ENCODE peak calls at places on chromosome 14, in ten cellular contexts. J is CD4-positive, alpha-beta T cell; F is Peyer's patch; E is fibroblast of lung; R is lung; W is astrocyte; A is heart right ventricle; C is heart left ventricle; U is upper lobe of right lung; M is tibial artery. Y is an unnamed sample.

GRCh38 chr14:63727231-63727735 is 582 bp downstream of the SGPP1 start:
- DNase-seq in J (peak), F (peak), E (peak), R (peak), W (peak), A (peak), C (peak), U (peak), M (peak), Y (no peak)

GRCh38 chr14:53951661-53952265 is 4.9 kb downstream of the BMP4 start:
- DNase-seq in J (no peak), F (no peak), E (no peak), R (no peak), W (no peak), A (no peak), C (no peak), U (no peak), M (no peak), Y (no peak)

GRCh38 chr14:59343585-59343984 is 121.6 kb downstream of the GPR135 start:
- DNase-seq in J (no peak), F (no peak), E (no peak), R (no peak), W (no peak), A (peak), C (peak), U (no peak), M (no peak), Y (no peak)

GRCh38 chr14:94593376-94593748 is 12.1 kb downstream of the SERPINA5 start:
- DNase-seq in J (no peak), F (no peak), E (no peak), R (no peak), W (no peak), A (no peak), C (no peak), U (no peak), M (no peak), Y (no peak)

GRCh38 chr14:77014004-77014604 is 14.4 kb downstream of the IRF2BPL start:
- DNase-seq in J (no peak), F (no peak), E (peak), R (no peak), W (peak), A (peak), C (peak), U (no peak), M (no peak), Y (no peak)

GRCh38 chr14:49992901-49993335 is 100.0 kb downstream of the ARF6 start:
- DNase-seq in J (no peak), F (no peak), E (peak), R (no peak), W (peak), A (peak), C (peak), U (no peak), M (no peak), Y (no peak)

GRCh38 chr14:99570542-99571302 is 33.3 kb downstream of the CCDC85C start:
- DNase-seq in J (no peak), F (no peak), E (no peak), R (no peak), W (no peak), A (no peak), C (no peak), U (no peak), M (no peak), Y (no peak)

GRCh38 chr14:60327447-60328331 is 78.7 kb downstream of the PPM1A start:
- DNase-seq in J (peak), F (peak), E (peak), R (no peak), W (peak), A (peak), C (peak), U (peak), M (no peak), Y (no peak)

GRCh38 chr14:96575233-96575632 is 73.1 kb downstream of the PAPOLA start:
- DNase-seq in J (no peak), F (no peak), E (no peak), R (no peak), W (no peak), A (no peak), C (no peak), U (no peak), M (no peak), Y (no peak)

GRCh38 chr14:74500417-74501134 is 7.0 kb downstream of the ISCA2 start:
- DNase-seq in J (no peak), F (no peak), E (no peak), R (no peak), W (no peak), A (no peak), C (no peak), U (no peak), M (no peak), Y (no peak)

GRCh38 chr14:77593501-77593911 is 22.9 kb downstream of the SPTLC2 start:
- DNase-seq in J (no peak), F (no peak), E (peak), R (no peak), W (peak), A (no peak), C (no peak), U (no peak), M (no peak), Y (no peak)

GRCh38 chr14:76976623-76977005 is 51.9 kb downstream of the IRF2BPL start:
- DNase-seq in J (no peak), F (no peak), E (no peak), R (no peak), W (no peak), A (no peak), C (no peak), U (no peak), M (no peak), Y (no peak)

GRCh38 chr14:61280092-61280525 is 1.0 kb downstream of the TMEM30B start:
- DNase-seq in J (peak), F (peak), E (no peak), R (no peak), W (no peak), A (no peak), C (no peak), U (peak), M (peak), Y (peak)

DNA sequence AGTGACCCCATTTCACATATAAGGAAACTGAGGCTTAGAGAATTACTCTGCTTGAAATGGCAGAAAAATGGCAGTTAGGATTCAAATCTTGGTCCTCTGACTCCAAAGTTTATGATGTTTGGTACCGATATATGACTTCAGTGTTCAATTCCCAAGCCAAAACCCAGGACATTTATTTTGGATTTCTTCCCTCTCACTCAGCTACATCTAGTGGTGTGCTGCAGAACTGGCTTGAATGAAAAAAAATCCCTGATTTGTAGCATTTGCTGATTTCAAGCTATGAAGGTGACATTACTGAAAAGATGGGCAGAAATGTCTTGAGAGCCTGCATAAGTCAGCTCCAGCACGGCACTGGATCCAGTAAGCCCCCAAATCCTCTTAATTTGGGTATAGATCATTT is 106.4 kb downstream of the EFCAB11 start:
- DNase-seq in J (no peak), F (no peak), E (peak), R (no peak), W (no peak), A (no peak), C (no peak), U (no peak), M (no peak), Y (no peak)
- TF ChIP-seq CTCF in J (no peak), F (no peak), E (peak), R (no peak), W (peak), A (no peak), C (no peak), U (peak), M (peak), Y (no peak)

GRCh38 chr14:55845963-55846851 is 266.2 kb downstream of the KTN1 start:
- DNase-seq in J (no peak), F (no peak), E (peak), R (no peak), W (no peak), A (no peak), C (no peak), U (no peak), M (no peak), Y (no peak)
- H3K27ac ChIP-seq in J (no peak), F (no peak), E (no peak), R (peak), W (no peak), A (peak), C (no peak), U (no peak), M (no peak), Y (no peak)

DNA sequence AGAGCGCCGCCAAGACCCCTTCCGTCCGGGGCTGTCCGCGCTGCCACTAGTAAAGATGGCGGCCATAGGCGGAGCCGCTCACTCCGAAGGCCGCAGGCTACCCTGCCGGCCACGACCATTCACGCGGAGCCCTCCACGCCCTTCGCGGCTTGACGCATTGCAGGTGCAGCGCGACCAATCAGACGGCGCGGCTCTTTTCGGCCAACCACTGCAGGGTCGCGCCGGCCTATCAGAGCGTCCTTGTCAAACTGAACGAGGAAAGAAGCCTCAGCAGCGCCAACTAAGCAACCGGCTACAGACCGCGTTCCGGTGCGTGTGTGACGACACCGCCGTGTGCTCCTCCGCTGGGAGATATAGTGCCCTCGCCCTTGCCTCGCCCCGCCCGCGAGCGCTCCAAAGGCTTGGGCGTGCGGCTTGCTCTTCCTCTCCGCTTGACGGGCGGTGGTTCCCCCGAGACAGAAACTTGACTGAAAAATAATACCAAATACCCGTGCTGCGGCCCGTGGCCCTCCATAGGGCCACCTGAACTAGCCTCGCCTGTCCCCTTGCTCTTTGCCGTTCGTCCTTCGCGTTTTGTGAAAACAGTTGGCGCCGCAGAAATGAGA is 13.6 kb upstream of the CALM1 start:
- DNase-seq in J (peak), F (peak), E (peak), R (peak), W (peak), A (peak), C (peak), U (peak), M (peak), Y (peak)
- TF ChIP-seq CTCF in J (no peak), F (no peak), E (peak), R (peak), W (no peak), A (no peak), C (no peak), U (no peak), M (peak), Y (no peak)

GRCh38 chr14:105070760-105071137 is 5.5 kb upstream of the GPR132 start:
- DNase-seq in J (peak), F (no peak), E (no peak), R (no peak), W (no peak), A (no peak), C (no peak), U (no peak), M (no peak), Y (no peak)

GRCh38 chr14:105068818-105069217 is 3.6 kb upstream of the GPR132 start:
- DNase-seq in J (no peak), F (peak), E (no peak), R (no peak), W (no peak), A (peak), C (no peak), U (no peak), M (no peak), Y (no peak)

GRCh38 chr14:105071326-105071725 is 6.1 kb upstream of the GPR132 start:
- DNase-seq in J (no peak), F (no peak), E (no peak), R (no peak), W (no peak), A (no peak), C (no peak), U (no peak), M (no peak), Y (no peak)

GRCh38 chr14:105069554-105069886 is 4.3 kb upstream of the GPR132 start:
- DNase-seq in J (no peak), F (no peak), E (no peak), R (no peak), W (no peak), A (no peak), C (no peak), U (no peak), M (no peak), Y (no peak)

DNA sequence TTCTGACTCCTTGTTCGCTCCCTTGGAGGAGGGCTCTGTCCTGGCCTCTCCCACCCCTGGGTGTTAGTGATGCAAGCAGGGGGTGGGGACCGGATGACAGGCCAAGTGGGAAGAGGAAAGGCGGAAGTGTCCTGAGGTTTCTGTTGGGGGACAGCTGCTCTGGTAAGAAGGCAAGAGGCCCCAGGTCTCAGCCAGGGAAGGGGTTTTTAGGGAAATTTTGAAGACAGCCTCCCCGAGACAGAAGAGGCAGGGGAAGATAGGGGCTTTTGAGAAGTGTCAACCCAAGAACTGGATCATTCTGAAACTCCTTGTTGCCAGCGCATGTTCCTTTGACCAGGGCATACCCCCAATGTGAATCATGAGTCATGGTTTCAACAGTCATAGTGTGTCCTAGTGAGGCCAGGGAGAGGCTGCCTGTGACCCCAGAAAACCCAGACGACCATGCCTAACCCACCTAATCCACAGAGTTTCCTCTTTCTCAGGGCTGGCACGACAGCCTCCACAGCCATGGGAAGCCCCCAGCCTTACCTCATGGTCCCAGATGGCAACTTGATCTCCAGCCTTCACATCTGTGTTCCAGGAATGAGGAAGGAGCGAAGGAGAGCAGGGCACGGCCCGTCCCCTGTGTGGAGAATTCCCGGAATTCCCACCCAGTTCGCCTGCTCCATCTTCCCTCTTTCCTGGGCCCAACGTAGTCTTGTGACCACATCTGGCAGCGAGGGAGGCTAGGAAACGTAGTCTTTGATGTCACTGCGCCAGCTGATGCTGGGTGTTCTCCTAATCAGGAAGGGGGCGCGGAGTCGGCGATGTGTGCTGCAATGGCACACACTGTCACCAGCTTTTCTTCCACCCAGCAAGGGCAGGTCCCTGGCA is 4.9 kb upstream of the GPR132 start:
- DNase-seq in J (peak), F (peak), E (no peak), R (no peak), W (no peak), A (peak), C (no peak), U (peak), M (peak), Y (no peak)
- H3K27ac ChIP-seq in J (peak), F (peak), E (peak), R (no peak), W (no peak), A (no peak), C (peak), U (peak), M (no peak), Y (no peak)

GRCh38 chr14:31405599-31406251 is 14.6 kb downstream of the HEATR5A start:
- DNase-seq in J (no peak), F (no peak), E (no peak), R (no peak), W (no peak), A (no peak), C (no peak), U (no peak), M (no peak), Y (no peak)
- TF ChIP-seq CTCF in J (no peak), F (no peak), E (no peak), R (no peak), W (no peak), A (no peak), C (no peak), U (no peak), M (no peak), Y (no peak)

GRCh38 chr14:89384636-89385035 is 32.4 kb downstream of the FOXN3 start:
- DNase-seq in J (no peak), F (no peak), E (no peak), R (no peak), W (no peak), A (no peak), C (no peak), U (no peak), M (no peak), Y (no peak)

GRCh38 chr14:89387922-89388685 is 28.9 kb downstream of the FOXN3 start:
- DNase-seq in J (no peak), F (no peak), E (no peak), R (no peak), W (no peak), A (no peak), C (no peak), U (no peak), M (no peak), Y (no peak)

GRCh38 chr14:89388853-89389252 is 28.2 kb downstream of the FOXN3 start:
- DNase-seq in J (no peak), F (no peak), E (no peak), R (no peak), W (no peak), A (no peak), C (no peak), U (no peak), M (no peak), Y (no peak)

GRCh38 chr14:89384023-89384422 is 33.0 kb downstream of the FOXN3 start:
- DNase-seq in J (no peak), F (peak), E (no peak), R (no peak), W (no peak), A (no peak), C (no peak), U (no peak), M (no peak), Y (no peak)

DNA sequence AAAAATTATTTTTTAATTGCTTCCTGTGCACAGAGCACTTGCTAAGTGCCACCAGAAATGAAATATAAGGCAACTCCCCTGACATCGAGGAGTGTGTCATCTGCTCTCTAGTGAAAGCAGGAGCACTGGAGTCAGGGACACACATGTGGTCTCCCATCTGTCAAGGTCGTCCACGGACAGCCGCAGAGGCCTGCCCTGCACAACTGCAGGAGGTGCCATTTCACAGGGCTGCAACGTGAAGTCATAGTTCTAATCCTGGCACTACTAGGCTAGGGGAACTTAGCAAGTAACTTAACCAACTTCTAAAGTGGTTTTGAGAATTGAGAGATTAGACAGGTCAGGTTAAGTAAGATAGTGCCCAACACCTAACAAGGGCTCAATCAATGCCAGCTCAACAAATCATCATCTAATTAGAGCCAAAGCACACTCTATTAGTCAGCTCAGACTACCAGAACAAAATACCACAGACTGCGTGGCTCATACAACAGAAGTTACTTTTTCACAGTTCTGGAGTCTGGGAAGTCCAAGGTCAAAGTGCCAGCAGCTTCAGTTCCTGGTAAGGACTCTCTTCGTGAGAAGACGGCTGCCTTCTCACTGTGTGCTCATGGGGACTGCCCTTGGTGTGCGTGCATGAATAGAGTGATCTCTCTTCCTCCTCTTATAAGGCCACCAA is 30.7 kb downstream of the FOXN3 start:
- DNase-seq in J (no peak), F (peak), E (peak), R (no peak), W (peak), A (no peak), C (peak), U (no peak), M (no peak), Y (no peak)
- H3K27ac ChIP-seq in J (no peak), F (peak), E (no peak), R (peak), W (no peak), A (peak), C (no peak), U (no peak), M (no peak), Y (peak)

GRCh38 chr14:22600027-22600426 is 1.9 kb downstream of the ABHD4 start:
- DNase-seq in J (no peak), F (no peak), E (no peak), R (no peak), W (no peak), A (no peak), C (no peak), U (no peak), M (no peak), Y (no peak)

GRCh38 chr14:22599349-22599748 is 1.2 kb downstream of the ABHD4 start:
- DNase-seq in J (no peak), F (no peak), E (no peak), R (no peak), W (no peak), A (no peak), C (no peak), U (no peak), M (no peak), Y (no peak)

GRCh38 chr14:22598099-22598895 is at the start of gene ABHD4:
- DNase-seq in J (peak), F (peak), E (peak), R (peak), W (peak), A (peak), C (peak), U (peak), M (peak), Y (peak)

GRCh38 chr14:22597771-22598098 is 365 bp upstream of the ABHD4 start:
- DNase-seq in J (no peak), F (no peak), E (no peak), R (no peak), W (no peak), A (no peak), C (no peak), U (no peak), M (no peak), Y (no peak)

GRCh38 chr14:22598896-22599244 is 770 bp downstream of the ABHD4 start:
- DNase-seq in J (no peak), F (peak), E (peak), R (peak), W (peak), A (no peak), C (no peak), U (no peak), M (peak), Y (peak)
- TF ChIP-seq CTCF in J (peak), F (no peak), E (peak), R (no peak), W (peak), A (no peak), C (no peak), U (peak), M (peak), Y (no peak)

DNA sequence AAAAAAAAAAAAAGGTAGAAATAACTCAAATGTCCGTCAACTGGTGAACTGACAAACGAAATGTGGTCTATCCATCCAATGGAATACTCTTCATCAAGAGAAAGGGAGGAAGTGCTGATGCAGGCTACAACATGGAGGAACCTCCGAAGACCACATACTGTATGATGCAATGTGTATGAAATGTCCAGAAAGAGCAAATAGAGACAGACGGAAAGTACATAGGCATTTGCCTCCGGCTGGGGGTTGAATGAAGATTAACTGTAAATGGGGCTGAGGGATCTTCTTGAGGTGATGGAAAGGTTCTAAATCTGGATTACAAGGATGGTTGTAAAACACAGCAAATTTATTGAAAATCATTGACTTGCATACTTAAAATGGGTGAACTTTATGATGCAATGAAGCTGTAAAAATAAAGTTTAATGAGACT is 35.4 kb downstream of the DLK1 start:
- DNase-seq in J (no peak), F (no peak), E (peak), R (no peak), W (peak), A (no peak), C (no peak), U (no peak), M (no peak), Y (no peak)
- H3K27ac ChIP-seq in J (no peak), F (no peak), E (no peak), R (no peak), W (peak), A (no peak), C (no peak), U (no peak), M (no peak), Y (no peak)

Y was measured in RWPE1.